ENCODE peak calls at places on chromosomes 3 and 15, in ten cellular contexts. C is T-cell; Z is K562; D is NCI-H1105 treated with DMSO at 0.1 percent for 48 hours; E is NCI-H1417; T is nucleus accumbens; H is frontal cortex; F is fibroblast of mammary gland; Q is stomach; I is central memory CD4-positive, alpha-beta T cell. O is an unnamed sample.

GRCh38 chr15:58457466-58457965 is 25.7 kb downstream of the LIPC start:
- DNase-seq in T (no peak), F (peak), D (no peak), E (no peak), H (no peak), Z (peak), C (no peak), I (no peak), Q (no peak), O (no peak)

GRCh38 chr3:46469680-46470357 is 5.1 kb upstream of the LTF start:
- DNase-seq in Z (no peak), C (no peak), Q (peak), D (no peak), H (no peak), I (no peak), T (no peak), F (no peak), E (no peak), O (no peak)

GRCh38 chr3:62529230-62529629 is 155.9 kb upstream of the FEZF2 start:
- DNase-seq in E (no peak), Z (peak), D (no peak), Q (peak), H (no peak), C (no peak), I (no peak), F (peak), T (peak), O (no peak)

GRCh38 chr15:64237677-64238076 is 74.9 kb upstream of the PPIB start:
- DNase-seq in Q (no peak), H (no peak), Z (no peak), F (no peak), I (no peak), D (no peak), C (no peak), E (no peak), T (no peak), O (no peak)

GRCh38 chr3:143525408-143525807 is 322.9 kb downstream of the SLC9A9 start:
- DNase-seq in F (peak), D (no peak), I (no peak), C (no peak), T (no peak), Q (no peak), H (no peak), E (no peak), Z (no peak), O (no peak)

GRCh38 chr3:161230621-161231195 is 9.6 kb downstream of the NMD3 start:
- DNase-seq in Q (no peak), T (no peak), C (no peak), I (no peak), E (no peak), Z (no peak), F (no peak), H (no peak), D (no peak), O (no peak)

GRCh38 chr15:89781891-89782618 is 5.9 kb downstream of the MESP2 start:
- DNase-seq in D (no peak), Z (no peak), C (no peak), I (no peak), Q (no peak), H (no peak), E (no peak), T (no peak), F (peak), O (peak)

GRCh38 chr3:24377218-24377993 is 117.2 kb downstream of the THRB start:
- DNase-seq in D (no peak), Q (no peak), H (no peak), C (no peak), T (no peak), F (no peak), I (no peak), Z (no peak), E (no peak), O (no peak)

GRCh38 chr15:71746719-71747118 is 63.6 kb upstream of the NR2E3 start:
- DNase-seq in H (no peak), Z (no peak), D (peak), E (peak), Q (no peak), C (no peak), T (no peak), I (no peak), F (no peak), O (no peak)

GRCh38 chr3:56321892-56322291 is 146.4 kb downstream of the ERC2 start:
- DNase-seq in I (no peak), Q (no peak), D (no peak), Z (no peak), F (no peak), T (no peak), C (no peak), E (no peak), H (no peak), O (no peak)

GRCh38 chr3:194095464-194095863 is 40.5 kb upstream of the HES1 start:
- DNase-seq in C (no peak), I (no peak), T (no peak), D (peak), Q (peak), F (no peak), E (no peak), H (no peak), Z (no peak), O (no peak)

O was measured in MM.1S.